ENCODE peak calls at places on chromosomes 1 and 21, in four cellular contexts. One of them, this sample, is unnamed.

GRCh38 chr1:147738129-147738528 is 22.3 kb downstream of the GJA5 start:
- DNase-seq in H1: no peak
- DNase-seq in neuronal stem cell: no peak
- DNase-seq in mesendoderm: no peak
- DNase-seq in this sample: no peak

GRCh38 chr21:30072496-30072895 is 94.1 kb downstream of the CLDN17 start:
- DNase-seq in mesendoderm: peak; percentile 83
- DNase-seq in neuronal stem cell: no peak
- DNase-seq in H1: peak; percentile 68
- DNase-seq in this sample: peak; percentile 44

GRCh38 chr1:45490121-45490622 is 791 bp downstream of the TESK2 start:
- DNase-seq in neuronal stem cell: no peak
- DNase-seq in H1: no peak
- DNase-seq in mesendoderm: peak; percentile 54
- DNase-seq in this sample: peak; percentile 96

GRCh38 chr1:30816211-30817082 is 58.9 kb upstream of the LAPTM5 start:
- DNase-seq in H1: no peak
- DNase-seq in mesendoderm: peak; percentile 94
- DNase-seq in neuronal stem cell: peak; percentile 95
- DNase-seq in this sample: peak; percentile 23

GRCh38 chr21:17784604-17785402 is 34.4 kb downstream of the C21orf91 start:
- DNase-seq in neuronal stem cell: no peak
- DNase-seq in H1: no peak
- DNase-seq in mesendoderm: no peak
- DNase-seq in this sample: no peak

GRCh38 chr1:207393610-207394009 is 60.5 kb upstream of the CR2 start:
- DNase-seq in neuronal stem cell: no peak
- DNase-seq in mesendoderm: no peak
- DNase-seq in H1: no peak
- DNase-seq in this sample: peak; percentile 76

GRCh38 chr1:160047116-160047991 is 15.6 kb upstream of the PIGM start:
- DNase-seq in mesendoderm: no peak
- DNase-seq in neuronal stem cell: no peak
- DNase-seq in H1: no peak
- DNase-seq in this sample: no peak

GRCh38 chr1:17531682-17532487 is 7.6 kb upstream of the ARHGEF10L start:
- DNase-seq in H1: no peak
- DNase-seq in mesendoderm: no peak
- DNase-seq in neuronal stem cell: no peak
- DNase-seq in this sample: no peak

GRCh38 chr1:117897551-117897950 is 31.9 kb downstream of the GDAP2 start:
- DNase-seq in mesendoderm: no peak
- DNase-seq in neuronal stem cell: no peak
- DNase-seq in H1: no peak
- DNase-seq in this sample: peak; percentile 55

GRCh38 chr1:3564921-3565831 is 46.1 kb downstream of the MEGF6 start:
- DNase-seq in neuronal stem cell: peak; percentile 57
- DNase-seq in H1: peak; percentile 31
- DNase-seq in mesendoderm: peak; percentile 40
- DNase-seq in this sample: peak; percentile 26

GRCh38 chr1:29557701-29558445 is 321.6 kb downstream of the PTPRU start:
- DNase-seq in H1: no peak
- DNase-seq in mesendoderm: no peak
- DNase-seq in neuronal stem cell: no peak
- DNase-seq in this sample: no peak

GRCh38 chr1:29644812-29645211 is 408.5 kb downstream of the PTPRU start:
- DNase-seq in H1: no peak
- DNase-seq in neuronal stem cell: no peak
- DNase-seq in mesendoderm: peak; percentile 37
- DNase-seq in this sample: no peak

GRCh38 chr1:64133036-64133435 is 70.4 kb upstream of the UBE2U start:
- DNase-seq in mesendoderm: no peak
- DNase-seq in H1: no peak
- DNase-seq in neuronal stem cell: no peak
- DNase-seq in this sample: peak; percentile 77

GRCh38 chr1:225825606-225826005 is 15.7 kb downstream of the EPHX1 start:
- DNase-seq in H1: no peak
- DNase-seq in neuronal stem cell: no peak
- DNase-seq in mesendoderm: no peak
- DNase-seq in this sample: no peak

GRCh38 chr1:85579619-85580018 is 942 bp upstream of the CCN1 start:
- DNase-seq in H1: no peak
- DNase-seq in neuronal stem cell: peak; percentile 47
- DNase-seq in mesendoderm: peak; percentile 73
- DNase-seq in this sample: no peak

GRCh38 chr21:21158376-21158918 is 160.2 kb downstream of the NCAM2 start:
- DNase-seq in mesendoderm: no peak
- DNase-seq in neuronal stem cell: no peak
- DNase-seq in H1: no peak
- DNase-seq in this sample: no peak

GRCh38 chr1:159752135-159752580 is 28.6 kb upstream of the DUSP23 start:
- DNase-seq in H1: no peak
- DNase-seq in mesendoderm: no peak
- DNase-seq in neuronal stem cell: no peak
- DNase-seq in this sample: peak; percentile 80

DNA sequence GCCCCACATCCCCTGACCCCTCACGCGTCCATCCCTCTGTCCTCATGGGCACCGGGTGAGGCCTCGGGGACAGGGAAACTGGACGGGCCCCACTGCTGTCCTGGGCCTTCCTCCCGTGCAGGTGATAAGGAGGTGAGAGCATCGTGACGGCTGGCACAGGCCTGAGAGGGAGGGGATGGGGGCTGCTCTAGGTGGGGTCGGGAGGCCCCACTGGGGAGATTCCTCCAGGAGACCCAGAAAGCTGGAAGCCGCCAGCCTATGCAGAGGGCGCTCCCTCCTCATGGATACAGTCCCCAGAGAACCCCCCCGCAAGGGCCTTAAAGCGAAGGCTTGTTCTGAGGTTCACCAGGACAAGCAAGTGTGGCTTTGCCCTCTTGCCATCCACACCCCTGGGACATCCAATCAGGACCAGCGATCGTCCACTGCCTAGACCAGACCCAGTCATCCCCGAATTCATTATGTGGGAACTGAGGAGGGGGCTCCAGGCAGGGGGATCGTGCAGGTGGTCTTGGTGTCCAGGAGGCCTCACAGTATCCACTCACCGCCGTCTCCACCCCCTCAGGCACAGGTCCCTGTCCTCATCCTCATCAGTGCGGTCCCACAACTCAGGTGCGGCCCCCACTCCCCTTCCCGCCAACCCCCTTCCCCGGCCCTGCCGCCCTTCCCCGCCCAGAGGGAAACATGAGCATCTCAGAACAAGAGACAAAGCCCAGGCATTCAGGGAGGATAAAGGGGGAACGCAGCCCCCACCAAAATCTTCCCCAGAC is 45.3 kb upstream of the COL18A1 start:
- DNase-seq in neuronal stem cell: peak; percentile 59
- DNase-seq in mesendoderm: no peak
- DNase-seq in H1: no peak
- DNase-seq in this sample: no peak
- H4K8ac ChIP-seq in neuronal stem cell: no peak overlapping the region
- H4K8ac ChIP-seq in mesendoderm: no peak overlapping the region
- H4K8ac ChIP-seq in H1: no peak overlapping the region
- H4K8ac ChIP-seq in this sample: peak overlapping the region; percentile 31

GRCh38 chr1:92037400-92037799 is 7.6 kb downstream of the EPHX4 start:
- DNase-seq in neuronal stem cell: no peak
- DNase-seq in mesendoderm: peak; percentile 60
- DNase-seq in H1: no peak
- DNase-seq in this sample: peak; percentile 45

GRCh38 chr1:92029241-92029922 is 403 bp upstream of the EPHX4 start:
- DNase-seq in mesendoderm: peak; percentile 21
- DNase-seq in H1: no peak
- DNase-seq in neuronal stem cell: no peak
- DNase-seq in this sample: no peak

GRCh38 chr1:92030701-92031107 is 919 bp downstream of the EPHX4 start:
- DNase-seq in mesendoderm: peak; percentile 67
- DNase-seq in neuronal stem cell: no peak
- DNase-seq in H1: no peak
- DNase-seq in this sample: peak; percentile 65

GRCh38 chr1:92031281-92032110 is 1.7 kb downstream of the EPHX4 start:
- DNase-seq in H1: no peak
- DNase-seq in mesendoderm: no peak
- DNase-seq in neuronal stem cell: no peak
- DNase-seq in this sample: no peak
- H4K8ac ChIP-seq in H1: no peak overlapping the region
- H4K8ac ChIP-seq in mesendoderm: no peak overlapping the region
- H4K8ac ChIP-seq in neuronal stem cell: no peak overlapping the region
- H4K8ac ChIP-seq in this sample: no peak overlapping the region

DNA sequence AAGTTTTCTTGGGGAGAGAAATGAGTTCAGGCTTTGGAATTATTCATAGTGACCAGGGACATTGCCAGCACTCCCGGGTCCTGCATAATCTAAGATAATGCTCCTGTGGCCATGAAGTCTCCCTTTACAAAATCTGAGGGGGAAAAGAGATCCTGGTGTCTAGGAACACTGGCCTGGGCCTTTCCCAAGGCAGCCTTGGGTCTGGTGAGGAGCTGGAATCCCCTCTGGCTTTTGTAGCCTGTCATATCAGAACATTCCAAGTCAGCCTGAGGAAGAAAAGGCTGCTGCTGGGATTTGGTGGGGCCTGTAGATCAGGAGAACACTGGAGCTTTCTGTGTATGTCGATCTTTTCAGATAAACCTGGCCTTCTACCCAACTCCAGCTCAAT is 1.6 kb upstream of the ARID1A start:
- DNase-seq in mesendoderm: peak; percentile 66
- DNase-seq in H1: no peak
- DNase-seq in neuronal stem cell: peak; percentile 50
- DNase-seq in this sample: no peak
- H4K8ac ChIP-seq in mesendoderm: no peak overlapping the region
- H4K8ac ChIP-seq in H1: no peak overlapping the region
- H4K8ac ChIP-seq in neuronal stem cell: no peak overlapping the region
- H4K8ac ChIP-seq in this sample: peak overlapping the region; percentile 53

DNA sequence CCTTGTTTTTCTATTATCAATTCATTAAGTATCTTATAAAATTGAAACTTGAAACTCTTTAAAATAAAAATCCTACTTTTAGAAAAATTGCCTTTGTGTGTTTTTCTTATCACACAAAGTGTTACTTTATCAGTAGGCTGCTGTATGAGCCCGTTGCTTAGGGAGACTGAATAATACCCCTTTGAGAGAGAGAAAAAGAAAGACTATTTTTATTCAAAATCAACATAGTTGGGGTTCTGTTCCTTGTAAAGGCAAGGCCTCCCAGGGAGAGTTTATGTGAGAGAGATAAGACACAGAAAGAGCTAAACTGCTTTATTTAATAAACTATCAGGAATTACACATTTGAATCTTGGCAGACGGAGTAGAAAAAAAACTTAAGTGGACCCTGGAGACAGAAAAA is 170.7 kb downstream of the LRRC7 start:
- DNase-seq in mesendoderm: peak; percentile 52
- DNase-seq in H1: no peak
- DNase-seq in neuronal stem cell: no peak
- DNase-seq in this sample: no peak
- H4K8ac ChIP-seq in mesendoderm: no peak overlapping the region
- H4K8ac ChIP-seq in H1: no peak overlapping the region
- H4K8ac ChIP-seq in neuronal stem cell: no peak overlapping the region
- H4K8ac ChIP-seq in this sample: no peak overlapping the region

GRCh38 chr1:77783141-77783540 is 3.7 kb downstream of the MIGA1 start:
- DNase-seq in H1: no peak
- DNase-seq in neuronal stem cell: no peak
- DNase-seq in mesendoderm: no peak
- DNase-seq in this sample: no peak

GRCh38 chr1:77779529-77780281 is at the start of gene MIGA1:
- DNase-seq in neuronal stem cell: peak; percentile 76
- DNase-seq in H1: peak; percentile 86
- DNase-seq in mesendoderm: peak; percentile 96
- DNase-seq in this sample: peak; percentile 93

GRCh38 chr1:77776007-77776725 is 3.3 kb upstream of the MIGA1 start:
- DNase-seq in H1: no peak
- DNase-seq in mesendoderm: no peak
- DNase-seq in neuronal stem cell: no peak
- DNase-seq in this sample: peak; percentile 96

DNA sequence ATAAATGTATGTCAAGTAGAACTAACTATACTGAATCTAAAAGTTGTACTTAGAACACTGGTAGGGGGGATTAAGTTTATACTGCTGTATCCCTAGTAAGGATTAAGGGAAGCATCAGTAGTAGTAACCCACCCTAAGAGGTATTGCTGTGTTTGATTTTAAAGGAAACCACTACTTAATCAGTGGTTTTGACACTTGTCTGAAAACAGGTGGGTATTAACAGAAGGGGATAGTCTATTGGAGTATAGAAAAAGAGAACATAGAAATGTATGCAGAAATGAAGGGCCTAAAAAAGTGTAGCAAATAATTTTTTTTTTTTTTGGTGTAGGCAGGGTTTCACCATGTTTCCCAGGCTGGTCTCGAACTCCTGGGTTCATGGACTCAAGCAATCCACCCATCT is 2.2 kb downstream of the MIGA1 start:
- DNase-seq in neuronal stem cell: no peak
- DNase-seq in H1: no peak
- DNase-seq in mesendoderm: no peak
- DNase-seq in this sample: no peak
- H4K8ac ChIP-seq in neuronal stem cell: no peak overlapping the region
- H4K8ac ChIP-seq in H1: no peak overlapping the region
- H4K8ac ChIP-seq in mesendoderm: no peak overlapping the region
- H4K8ac ChIP-seq in this sample: no peak overlapping the region